ENCODE peak calls at places on chromosomes 1 and 21, in four cellular contexts. S, X, H and W are unnamed samples.

GRCh38 chr21:45617021-45617930 is 26.2 kb upstream of the PCBP3 start:
- DNase-seq in S (no peak), X (no peak), H (no peak), W (no peak)

GRCh38 chr1:181174860-181175259 is 86.4 kb downstream of the IER5 start:
- DNase-seq in S (no peak), X (no peak), H (no peak), W (no peak)

GRCh38 chr1:8090241-8090702 is 64.2 kb upstream of the ERRFI1 start:
- DNase-seq in S (no peak), X (no peak), H (no peak), W (no peak)

GRCh38 chr1:219066631-219067349 is 106.9 kb upstream of the LYPLAL1 start:
- DNase-seq in S (no peak), X (peak; percentile 7), H (peak; percentile 36), W (no peak)

GRCh38 chr1:247409869-247410544 is 6.0 kb upstream of the NLRP3 start:
- DNase-seq in S (peak; percentile 43), X (no peak), H (no peak), W (no peak)

GRCh38 chr1:239951518-239952130 is 140.1 kb upstream of the FMN2 start:
- DNase-seq in S (peak; percentile 56), X (peak; percentile 72), H (peak; percentile 50), W (peak; percentile 71)

GRCh38 chr1:26541816-26542711 is 12.5 kb downstream of the RPS6KA1 start:
- DNase-seq in S (peak; percentile 93), X (peak; percentile 73), H (no peak), W (peak; percentile 46)

GRCh38 chr1:169025412-169025811 is 81.1 kb upstream of the ATP1B1 start:
- DNase-seq in S (no peak), X (no peak), H (no peak), W (no peak)

GRCh38 chr1:157482174-157482573 is 70.1 kb downstream of the FCRL5 start:
- DNase-seq in S (no peak), X (no peak), H (no peak), W (no peak)

GRCh38 chr1:85459274-85459673 is 5.7 kb downstream of the DDAH1 start:
- DNase-seq in S (no peak), X (peak; percentile 16), H (no peak), W (no peak)

GRCh38 chr1:46184920-46185658 is 8.8 kb upstream of the P3R3URF start:
- DNase-seq in S (no peak), X (no peak), H (no peak), W (no peak)

GRCh38 chr1:114340906-114341698 is 169.9 kb downstream of the TRIM33 start:
- DNase-seq in S (no peak), X (no peak), H (no peak), W (no peak)

GRCh38 chr1:240599830-240600229 is 12.1 kb downstream of the GREM2 start:
- DNase-seq in S (no peak), X (no peak), H (no peak), W (no peak)

GRCh38 chr1:194693244-194693643 is 1506.8 kb upstream of the B3GALT2 start:
- DNase-seq in S (no peak), X (no peak), H (no peak), W (no peak)

GRCh38 chr1:93816970-93817738 is 61.9 kb downstream of the DNTTIP2 start:
- DNase-seq in S (no peak), X (peak; percentile 80), H (no peak), W (no peak)

GRCh38 chr1:201505505-201505893 is 1.4 kb downstream of the CSRP1 start:
- DNase-seq in S (peak; percentile 57), X (no peak), H (no peak), W (no peak)

GRCh38 chr1:209064850-209065249 is 518.7 kb upstream of the CAMK1G start:
- DNase-seq in S (no peak), X (no peak), H (no peak), W (no peak)

GRCh38 chr1:7592120-7592798 is 178.8 kb upstream of the VAMP3 start:
- DNase-seq in S (no peak), X (no peak), H (no peak), W (no peak)

GRCh38 chr1:2314803-2315710 is 76.3 kb downstream of the MORN1 start:
- DNase-seq in S (peak; percentile 54), X (peak; percentile 97), H (no peak), W (no peak)

GRCh38 chr1:97834903-97835302 is 85.9 kb downstream of the DPYD start:
- DNase-seq in S (no peak), X (no peak), H (no peak), W (no peak)

GRCh38 chr1:89725016-89725380 is 92.1 kb downstream of the LRRC8C start:
- DNase-seq in S (no peak), X (no peak), H (peak; percentile 42), W (no peak)

GRCh38 chr1:22363403-22364325 is 88.0 kb upstream of the ZBTB40 start:
- DNase-seq in S (no peak), X (peak; percentile 81), H (no peak), W (no peak)

GRCh38 chr1:165887877-165888551 is 60.6 kb downstream of the UCK2 start:
- DNase-seq in S (no peak), X (no peak), H (no peak), W (peak; percentile 82)

GRCh38 chr1:93681549-93682412 is at the start of gene BCAR3:
- DNase-seq in S (peak; percentile 72), X (peak; percentile 89), H (no peak), W (peak; percentile 73)

GRCh38 chr1:21262282-21263051 is 27.8 kb downstream of the ECE1 start:
- DNase-seq in S (no peak), X (peak; percentile 88), H (no peak), W (peak; percentile 33)
- TF ChIP-seq POLR2AphosphoS5 in S (no peak), X (no peak), H (no peak), W (peak; percentile 59)

GRCh38 chr21:29674343-29674742 is 265.5 kb downstream of the GRIK1 start:
- DNase-seq in S (no peak), X (no peak), H (no peak), W (no peak)

GRCh38 chr21:29673096-29673610 is 266.6 kb downstream of the GRIK1 start:
- DNase-seq in S (no peak), X (no peak), H (no peak), W (no peak)

GRCh38 chr21:29669416-29669815 is 270.4 kb downstream of the GRIK1 start:
- DNase-seq in S (no peak), X (peak; percentile 38), H (no peak), W (no peak)

GRCh38 chr21:29670228-29670627 is 269.6 kb downstream of the GRIK1 start:
- DNase-seq in S (no peak), X (no peak), H (no peak), W (no peak)

GRCh38 chr21:29671728-29672127 is 268.1 kb downstream of the GRIK1 start:
- DNase-seq in S (no peak), X (no peak), H (no peak), W (no peak)
- TF ChIP-seq CTCF in S (no peak), X (peak; percentile 22), H (no peak), W (no peak)

GRCh38 chr1:117930173-117930447 is 571 bp downstream of the WDR3 start:
- DNase-seq in S (no peak), X (no peak), H (no peak), W (no peak)

GRCh38 chr1:117930484-117930883 is 945 bp downstream of the WDR3 start:
- DNase-seq in S (no peak), X (peak; percentile 4), H (no peak), W (no peak)

GRCh38 chr1:117928881-117929339 is 511 bp downstream of the GDAP2 start:
- DNase-seq in S (peak; percentile 76), X (peak; percentile 64), H (no peak), W (peak; percentile 16)

GRCh38 chr1:117932576-117932975 is 3.0 kb downstream of the WDR3 start:
- DNase-seq in S (no peak), X (no peak), H (no peak), W (no peak)

DNA sequence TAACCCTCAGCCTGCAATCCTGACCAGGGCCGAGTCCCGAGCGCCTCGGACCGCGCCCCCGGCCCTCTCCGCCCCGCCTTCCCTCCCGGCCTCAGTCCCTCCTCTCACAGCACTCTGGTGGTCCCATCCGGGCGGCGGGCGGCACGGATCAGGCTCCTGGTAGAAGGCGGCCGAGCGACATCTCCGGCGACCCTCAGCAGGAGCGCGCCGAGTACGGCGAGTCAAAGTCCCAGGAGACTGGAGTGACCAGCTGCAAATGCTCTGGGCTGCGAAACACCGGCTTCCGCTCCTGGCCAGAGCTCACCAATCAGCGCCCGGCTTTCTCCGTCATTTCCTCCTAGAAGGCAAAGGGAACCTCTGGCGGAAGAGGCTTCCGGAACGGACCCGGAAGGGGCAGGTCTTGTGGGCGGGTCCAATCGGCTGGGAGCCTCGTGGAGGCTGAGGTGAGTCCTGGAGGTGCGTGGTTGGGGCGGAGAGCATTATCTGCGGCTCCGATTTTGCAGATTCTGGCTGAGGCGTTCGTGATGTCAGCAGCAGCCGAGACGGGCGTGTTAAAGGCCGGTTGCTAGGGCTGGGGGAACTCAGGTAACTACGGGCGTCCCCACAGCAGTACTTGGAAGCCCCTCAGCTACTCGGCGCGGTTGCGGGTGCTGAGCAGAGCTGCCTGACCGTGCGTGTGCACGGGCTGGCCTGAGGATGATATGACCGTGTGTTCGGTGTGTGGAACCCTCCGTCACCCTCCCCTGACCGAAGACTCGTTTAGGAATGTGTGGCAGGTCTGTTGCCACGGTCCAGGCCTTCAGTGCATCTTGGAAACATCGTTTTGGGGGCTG is at the start of the genes GDAP2 and WDR3:
- DNase-seq in S (peak; percentile 98), X (peak; percentile 91), H (peak; percentile 68), W (peak; percentile 97)
- TF ChIP-seq POLR2AphosphoS5 in S (peak; percentile 61), X (peak; percentile 92), H (peak; percentile 51), W (peak; percentile 96)

DNA sequence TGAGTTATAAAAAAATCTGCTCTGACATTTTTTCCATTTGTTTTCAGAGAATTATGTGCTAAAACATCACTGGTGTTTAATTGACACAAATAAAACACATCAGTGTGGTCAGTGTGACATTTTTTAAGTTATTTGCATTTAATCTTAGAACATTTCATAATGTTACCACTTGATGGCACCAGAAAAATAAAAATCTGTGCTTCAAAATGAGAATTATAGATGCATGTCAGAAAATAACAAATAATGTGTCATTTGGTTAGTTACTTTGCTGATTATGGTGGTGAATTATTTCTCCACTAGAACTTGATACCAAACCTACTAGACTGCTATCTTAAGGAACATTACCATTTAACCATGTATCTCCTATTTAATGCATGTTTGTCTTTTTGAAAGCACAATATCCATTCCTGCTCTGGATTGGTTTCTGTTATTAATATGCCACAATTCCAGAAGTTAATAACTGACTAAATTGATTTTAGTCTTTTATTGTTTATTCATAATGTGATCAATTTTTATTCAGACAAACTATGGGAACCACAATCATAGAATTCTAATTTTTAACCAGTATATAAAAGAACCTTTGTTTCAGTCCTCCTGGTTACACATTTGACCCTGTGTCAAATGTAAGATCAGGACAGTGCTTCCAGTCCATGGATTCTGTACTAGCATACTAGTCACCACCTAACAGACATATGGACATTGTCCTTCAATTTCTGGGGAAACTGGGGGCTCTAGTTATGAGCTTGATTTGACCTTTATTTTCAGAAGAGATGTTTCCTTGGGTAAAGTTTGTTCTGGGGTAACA is 81.0 kb downstream of the RPS6KC1 start:
- DNase-seq in S (no peak), X (no peak), H (no peak), W (no peak)
- TF ChIP-seq CTCF in S (no peak), X (peak; percentile 38), H (peak; percentile 9), W (no peak)

GRCh38 chr1:228647523-228648444 is 87.5 kb upstream of the RHOU start:
- DNase-seq in S (peak; percentile 38), X (peak; percentile 63), H (peak; percentile 76), W (peak; percentile 42)
- TF ChIP-seq POLR2AphosphoS5 in S (no peak), X (peak; percentile 47), H (peak; percentile 82), W (peak; percentile 23)

GRCh38 chr1:185813401-185813979 is 79.3 kb downstream of the HMCN1 start:
- DNase-seq in S (no peak), X (peak; percentile 11), H (peak; percentile 22), W (no peak)
- TF ChIP-seq CTCF in S (peak; percentile 52), X (peak; percentile 87), H (peak; percentile 67), W (peak; percentile 67)

GRCh38 chr1:155005076-155005971 is 2.7 kb downstream of the ZBTB7B start:
- DNase-seq in S (peak; percentile 93), X (no peak), H (no peak), W (peak; percentile 93)
- TF ChIP-seq POLR2AphosphoS5 in S (peak; percentile 13), X (no peak), H (peak; percentile 26), W (peak; percentile 81)